ENCODE peak calls at places on chromosome 7, in five cellular contexts. One of them, this sample, is unnamed. For H4K20me1, the result is how much of the 10 kb centered on the place peaks cover.

GRCh38 chr7:44395067-44395466 is 69.7 kb upstream of the CAMK2B start:
- DNase-seq in PC-9: no peak
- DNase-seq in HCT116: no peak
- DNase-seq in K562: no peak
- DNase-seq in GM23338: no peak
- DNase-seq in this sample: no peak

GRCh38 chr7:103988468-103989199 is 824 bp downstream of the RELN start:
- DNase-seq in HCT116: no peak
- DNase-seq in GM23338: peak
- DNase-seq in PC-9: no peak
- DNase-seq in K562: peak
- DNase-seq in this sample: peak

GRCh38 chr7:6015917-6016652 is 7.0 kb downstream of the AIMP2 start:
- DNase-seq in HCT116: no peak
- DNase-seq in PC-9: no peak
- DNase-seq in GM23338: no peak
- DNase-seq in K562: no peak
- DNase-seq in this sample: peak

GRCh38 chr7:148514236-148514635 is 76.3 kb upstream of the C7orf33 start:
- DNase-seq in K562: no peak
- DNase-seq in HCT116: no peak
- DNase-seq in GM23338: no peak
- DNase-seq in PC-9: no peak
- DNase-seq in this sample: no peak

GRCh38 chr7:8260871-8261707 is 878 bp downstream of the ICA1 start:
- DNase-seq in HCT116: no peak
- DNase-seq in GM23338: peak
- DNase-seq in K562: peak
- DNase-seq in PC-9: peak
- DNase-seq in this sample: peak

GRCh38 chr7:141668853-141669252 is 33.1 kb downstream of the DENND11 start:
- DNase-seq in PC-9: no peak
- DNase-seq in HCT116: no peak
- DNase-seq in GM23338: no peak
- DNase-seq in K562: no peak
- DNase-seq in this sample: no peak

GRCh38 chr7:699260-700170 is 27.0 kb upstream of the DNAAF5 start:
- DNase-seq in HCT116: no peak
- DNase-seq in GM23338: no peak
- DNase-seq in K562: peak
- DNase-seq in PC-9: no peak
- DNase-seq in this sample: no peak

GRCh38 chr7:13850185-13850752 is 139.2 kb downstream of the ETV1 start:
- DNase-seq in GM23338: peak
- DNase-seq in PC-9: peak
- DNase-seq in K562: peak
- DNase-seq in HCT116: peak
- DNase-seq in this sample: peak

GRCh38 chr7:43735802-43736603 is 6.7 kb upstream of the COA1 start:
- DNase-seq in K562: no peak
- DNase-seq in HCT116: no peak
- DNase-seq in GM23338: no peak
- DNase-seq in PC-9: no peak
- DNase-seq in this sample: peak

GRCh38 chr7:99102809-99103690 is 40.9 kb downstream of the SMURF1 start:
- DNase-seq in GM23338: no peak
- DNase-seq in PC-9: peak
- DNase-seq in HCT116: no peak
- DNase-seq in K562: peak
- DNase-seq in this sample: no peak

GRCh38 chr7:129005186-129005585 is 49.7 kb downstream of the TNPO3 start:
- DNase-seq in K562: no peak
- DNase-seq in HCT116: no peak
- DNase-seq in GM23338: no peak
- DNase-seq in PC-9: no peak
- DNase-seq in this sample: no peak

GRCh38 chr7:107502797-107503196 is 32.9 kb downstream of the GPR22 start:
- DNase-seq in GM23338: no peak
- DNase-seq in HCT116: no peak
- DNase-seq in K562: no peak
- DNase-seq in PC-9: no peak
- DNase-seq in this sample: no peak

GRCh38 chr7:74409571-74409970 is 44.1 kb upstream of the GTF2IRD1 start:
- DNase-seq in GM23338: no peak
- DNase-seq in HCT116: no peak
- DNase-seq in PC-9: no peak
- DNase-seq in K562: no peak
- DNase-seq in this sample: no peak

GRCh38 chr7:74070619-74070920 is 13.0 kb upstream of the LIMK1 start:
- DNase-seq in PC-9: no peak
- DNase-seq in HCT116: no peak
- DNase-seq in GM23338: no peak
- DNase-seq in K562: no peak
- DNase-seq in this sample: no peak

GRCh38 chr7:116443101-116443523 is 56.4 kb upstream of the CAV2 start:
- DNase-seq in K562: no peak
- DNase-seq in HCT116: peak
- DNase-seq in GM23338: no peak
- DNase-seq in PC-9: peak
- DNase-seq in this sample: peak

GRCh38 chr7:46448478-46448877 is 527.4 kb upstream of the IGFBP3 start:
- DNase-seq in PC-9: no peak
- DNase-seq in GM23338: no peak
- DNase-seq in HCT116: no peak
- DNase-seq in K562: no peak
- DNase-seq in this sample: no peak

GRCh38 chr7:32119790-32120196 is 49.6 kb upstream of the PDE1C start:
- DNase-seq in PC-9: no peak
- DNase-seq in HCT116: no peak
- DNase-seq in GM23338: peak
- DNase-seq in K562: no peak
- DNase-seq in this sample: no peak

GRCh38 chr7:24788956-24789576 is 31.8 kb upstream of the GSDME start:
- DNase-seq in HCT116: no peak
- DNase-seq in K562: no peak
- DNase-seq in GM23338: no peak
- DNase-seq in PC-9: no peak
- DNase-seq in this sample: no peak

GRCh38 chr7:46257766-46258448 is 336.8 kb upstream of the IGFBP3 start:
- DNase-seq in GM23338: no peak
- DNase-seq in HCT116: peak
- DNase-seq in K562: no peak
- DNase-seq in PC-9: peak
- DNase-seq in this sample: no peak

GRCh38 chr7:147605326-147605725 is 985.2 kb upstream of the C7orf33 start:
- DNase-seq in K562: no peak
- DNase-seq in HCT116: no peak
- DNase-seq in GM23338: no peak
- DNase-seq in PC-9: no peak
- DNase-seq in this sample: peak

GRCh38 chr7:84247591-84247990 is 53.0 kb upstream of the SEMA3A start:
- DNase-seq in GM23338: no peak
- DNase-seq in HCT116: no peak
- DNase-seq in PC-9: no peak
- DNase-seq in K562: no peak
- DNase-seq in this sample: no peak

GRCh38 chr7:11835260-11835659 is 3.3 kb upstream of the THSD7A start:
- DNase-seq in GM23338: peak
- DNase-seq in HCT116: no peak
- DNase-seq in PC-9: no peak
- DNase-seq in K562: no peak
- DNase-seq in this sample: no peak

GRCh38 chr7:143299840-143300239 is 11.7 kb downstream of the CASP2 start:
- DNase-seq in PC-9: no peak
- DNase-seq in GM23338: peak
- DNase-seq in K562: peak
- DNase-seq in HCT116: peak
- DNase-seq in this sample: peak

GRCh38 chr7:37081436-37081835 is 357.1 kb upstream of the AOAH start:
- DNase-seq in K562: no peak
- DNase-seq in GM23338: no peak
- DNase-seq in HCT116: no peak
- DNase-seq in PC-9: no peak
- DNase-seq in this sample: peak

GRCh38 chr7:35848728-35849127 is 47.9 kb downstream of the SEPTIN7 start:
- DNase-seq in HCT116: no peak
- DNase-seq in K562: no peak
- DNase-seq in GM23338: no peak
- DNase-seq in PC-9: no peak
- DNase-seq in this sample: no peak

GRCh38 chr7:116180302-116180701 is 30.0 kb upstream of the TES start:
- DNase-seq in GM23338: peak
- DNase-seq in HCT116: peak
- DNase-seq in PC-9: peak
- DNase-seq in K562: peak
- DNase-seq in this sample: peak

GRCh38 chr7:110856704-110857103 is 234.2 kb upstream of the LRRN3 start:
- DNase-seq in K562: no peak
- DNase-seq in PC-9: no peak
- DNase-seq in GM23338: peak
- DNase-seq in HCT116: no peak
- DNase-seq in this sample: no peak

DNA sequence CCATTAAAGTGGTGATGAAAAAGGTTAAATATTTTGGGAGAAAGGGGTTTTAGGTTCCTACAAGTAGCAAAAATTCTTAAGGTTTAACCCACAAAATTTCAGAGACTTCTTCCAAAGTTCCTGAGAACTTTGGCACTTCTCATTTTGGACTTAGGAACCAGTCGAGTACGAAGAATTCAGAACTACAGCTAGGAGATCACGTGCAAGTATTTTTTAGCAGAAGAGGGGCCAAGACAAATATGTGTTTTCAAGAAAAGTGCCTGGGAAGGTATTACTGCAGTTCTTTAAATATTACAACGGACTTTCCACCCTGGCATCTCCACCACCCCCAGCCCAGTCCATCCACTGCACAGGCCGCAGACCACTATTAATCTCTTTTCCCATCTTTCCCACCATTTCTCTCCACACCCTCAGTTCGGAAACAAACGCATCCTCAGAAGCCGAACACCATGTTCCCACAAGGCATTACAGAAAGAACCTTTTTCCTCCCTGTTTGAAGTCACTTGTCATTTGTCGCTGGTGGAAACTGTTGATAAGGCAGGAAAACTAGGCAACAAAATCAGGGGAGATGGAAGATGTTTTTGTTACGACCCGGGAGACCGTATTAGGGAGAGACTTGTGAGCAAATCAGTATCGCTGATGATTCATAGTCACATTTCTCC is 7.1 kb downstream of the INHBA start:
- DNase-seq in K562: no peak
- DNase-seq in HCT116: no peak
- DNase-seq in GM23338: no peak
- DNase-seq in PC-9: no peak
- DNase-seq in this sample: peak
- H4K20me1 ChIP-seq in K562: under half
- H4K20me1 ChIP-seq in HCT116: under half
- H4K20me1 ChIP-seq in GM23338: under half
- H4K20me1 ChIP-seq in PC-9: under half
- H4K20me1 ChIP-seq in this sample: under half

GRCh38 chr7:34734786-34735185 is 76.8 kb downstream of the NPSR1 start:
- DNase-seq in HCT116: no peak
- DNase-seq in K562: no peak
- DNase-seq in GM23338: no peak
- DNase-seq in PC-9: no peak
- DNase-seq in this sample: no peak
- H4K20me1 ChIP-seq in HCT116: under half
- H4K20me1 ChIP-seq in K562: under half
- H4K20me1 ChIP-seq in GM23338: under half
- H4K20me1 ChIP-seq in PC-9: under half
- H4K20me1 ChIP-seq in this sample: under half

DNA sequence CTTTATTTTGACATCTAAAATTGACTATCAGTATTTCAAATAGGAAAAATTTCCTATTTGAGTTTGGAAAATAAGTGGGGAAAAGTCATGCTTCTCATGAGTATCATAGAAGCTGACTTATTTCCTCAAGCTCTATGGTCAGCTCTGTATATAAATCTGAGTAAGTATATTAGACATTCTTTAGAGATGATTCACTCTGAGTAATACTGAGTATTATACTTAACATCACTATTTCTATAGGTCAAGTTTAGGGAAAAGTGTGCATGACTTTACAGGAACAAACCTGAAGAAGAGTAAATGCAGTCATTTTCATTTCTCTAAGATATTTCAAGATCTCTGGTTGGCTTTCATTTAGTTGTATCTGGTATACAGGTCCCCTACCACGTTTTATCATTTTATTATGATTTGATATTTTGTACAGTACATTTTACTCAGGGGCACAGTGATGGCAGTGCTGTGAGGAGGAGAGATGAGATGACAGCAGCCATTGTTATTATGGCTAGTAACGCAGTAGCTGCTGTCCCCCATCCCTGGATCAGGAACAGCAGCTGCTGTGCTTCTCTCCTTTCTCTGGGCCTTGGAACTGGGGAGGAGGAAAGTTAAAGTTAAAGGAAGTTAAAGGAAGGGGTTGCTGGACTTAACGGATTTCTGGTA is 15.2 kb downstream of the SND1 start:
- DNase-seq in PC-9: peak
- DNase-seq in GM23338: no peak
- DNase-seq in K562: no peak
- DNase-seq in HCT116: no peak
- DNase-seq in this sample: no peak
- H4K20me1 ChIP-seq in PC-9: half or more
- H4K20me1 ChIP-seq in GM23338: half or more
- H4K20me1 ChIP-seq in K562: half or more
- H4K20me1 ChIP-seq in HCT116: under half
- H4K20me1 ChIP-seq in this sample: half or more

GRCh38 chr7:134726581-134726980 is 52.9 kb upstream of the CALD1 start:
- DNase-seq in PC-9: no peak
- DNase-seq in GM23338: no peak
- DNase-seq in K562: no peak
- DNase-seq in HCT116: no peak
- DNase-seq in this sample: no peak

GRCh38 chr7:134720091-134720935 is 59.1 kb upstream of the CALD1 start:
- DNase-seq in K562: no peak
- DNase-seq in HCT116: no peak
- DNase-seq in PC-9: no peak
- DNase-seq in GM23338: no peak
- DNase-seq in this sample: no peak

GRCh38 chr7:134722786-134723322 is 56.6 kb upstream of the CALD1 start:
- DNase-seq in HCT116: no peak
- DNase-seq in PC-9: no peak
- DNase-seq in GM23338: no peak
- DNase-seq in K562: no peak
- DNase-seq in this sample: no peak

GRCh38 chr7:134724606-134725005 is 54.8 kb upstream of the CALD1 start:
- DNase-seq in HCT116: peak
- DNase-seq in GM23338: peak
- DNase-seq in K562: peak
- DNase-seq in PC-9: no peak
- DNase-seq in this sample: no peak

DNA sequence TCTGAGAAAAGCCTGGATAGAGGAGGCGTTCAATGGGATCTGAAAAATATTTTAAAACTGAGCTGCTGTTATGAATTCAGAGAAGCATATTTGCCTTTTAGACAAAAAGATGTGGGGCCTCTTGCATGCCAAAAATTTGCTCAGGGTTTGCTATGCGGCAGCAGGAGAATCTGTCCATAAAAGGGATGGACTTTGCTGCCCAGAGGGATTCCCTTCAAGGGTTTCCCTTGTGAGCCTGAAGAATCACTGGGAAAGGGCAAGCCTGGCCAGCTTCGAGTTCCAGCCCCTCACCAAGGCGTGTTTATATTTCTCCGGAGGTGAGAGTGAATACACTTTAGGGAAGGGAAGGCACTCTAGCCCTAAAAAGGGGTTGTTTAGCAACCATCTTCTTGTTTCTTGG is 55.5 kb upstream of the CALD1 start:
- DNase-seq in PC-9: no peak
- DNase-seq in HCT116: no peak
- DNase-seq in GM23338: no peak
- DNase-seq in K562: no peak
- DNase-seq in this sample: no peak
- H4K20me1 ChIP-seq in PC-9: under half
- H4K20me1 ChIP-seq in HCT116: under half
- H4K20me1 ChIP-seq in GM23338: under half
- H4K20me1 ChIP-seq in K562: under half
- H4K20me1 ChIP-seq in this sample: under half